ENCODE peak calls at places on chromosomes 12 and 14, in four cellular contexts. R, X, M and Q are unnamed samples.

GRCh38 chr12:28130625-28131598 is 59.3 kb upstream of the CCDC91 start:
- DNase-seq in R (no peak), X (peak), M (peak), Q (peak)

GRCh38 chr12:58918475-58918874 is 1.8 kb downstream of the LRIG3 start:
- DNase-seq in R (peak), X (peak), M (no peak), Q (no peak)

GRCh38 chr12:69392146-69392928 is 32.8 kb downstream of the YEATS4 start:
- DNase-seq in R (no peak), X (no peak), M (peak), Q (no peak)

GRCh38 chr12:128920468-128920867 is 67.2 kb downstream of the GLT1D1 start:
- DNase-seq in R (no peak), X (peak), M (peak), Q (peak)

GRCh38 chr12:64674367-64674922 is 64.2 kb downstream of the RASSF3 start:
- DNase-seq in R (no peak), X (no peak), M (no peak), Q (no peak)

GRCh38 chr14:102508410-102508773 is 1.2 kb downstream of the ANKRD9 start:
- DNase-seq in R (no peak), X (no peak), M (no peak), Q (no peak)

GRCh38 chr12:98592825-98593322 is 612 bp upstream of the SLC25A3 start:
- DNase-seq in R (peak), X (no peak), M (no peak), Q (peak)

GRCh38 chr12:3311491-3312103 is 179.4 kb upstream of the PRMT8 start:
- DNase-seq in R (no peak), X (no peak), M (no peak), Q (no peak)

GRCh38 chr12:22904485-22904884 is 279.5 kb downstream of the ETNK1 start:
- DNase-seq in R (no peak), X (no peak), M (no peak), Q (no peak)

GRCh38 chr12:46946137-46946536 is 120.3 kb upstream of the SLC38A4 start:
- DNase-seq in R (no peak), X (no peak), M (peak), Q (peak)

GRCh38 chr12:49623142-49623899 is at the start of gene PRPF40B:
- DNase-seq in R (peak), X (peak), M (peak), Q (peak)

GRCh38 chr12:65943388-65944137 is 119.3 kb downstream of the HMGA2 start:
- DNase-seq in R (no peak), X (no peak), M (peak), Q (no peak)

GRCh38 chr14:75615200-75615599 is 36.8 kb downstream of the FLVCR2 start:
- DNase-seq in R (no peak), X (no peak), M (no peak), Q (no peak)

GRCh38 chr14:91252901-91253794 is 8.6 kb upstream of the GPR68 start:
- DNase-seq in R (peak), X (no peak), M (no peak), Q (no peak)

GRCh38 chr14:50667491-50668007 is 557 bp downstream of the SAV1 start:
- DNase-seq in R (peak), X (no peak), M (no peak), Q (no peak)

GRCh38 chr12:69523433-69524330 is 53.5 kb downstream of the FRS2 start:
- DNase-seq in R (no peak), X (no peak), M (no peak), Q (no peak)

GRCh38 chr14:24289649-24290283 is 9.8 kb downstream of the DHRS1 start:
- DNase-seq in R (no peak), X (no peak), M (no peak), Q (no peak)

GRCh38 chr14:89429206-89430091 is 12.4 kb upstream of the FOXN3 start:
- DNase-seq in R (peak), X (peak), M (no peak), Q (peak)

GRCh38 chr12:26204612-26205289 is 9.4 kb downstream of the SSPN start:
- DNase-seq in R (no peak), X (no peak), M (no peak), Q (no peak)

GRCh38 chr12:6229823-6230222 is 29.6 kb downstream of the CD9 start:
- DNase-seq in R (peak), X (peak), M (peak), Q (peak)

GRCh38 chr12:30145351-30146017 is 361.7 kb upstream of the TMTC1 start:
- DNase-seq in R (no peak), X (no peak), M (no peak), Q (no peak)

GRCh38 chr12:79934309-79935020 is 432 bp downstream of the PPP1R12A start:
- DNase-seq in R (peak), X (peak), M (peak), Q (peak)

GRCh38 chr12:10086387-10086786 is 12.4 kb downstream of the CLEC1A start:
- DNase-seq in R (no peak), X (no peak), M (no peak), Q (no peak)

GRCh38 chr12:9648701-9649531 is 20.6 kb upstream of the CLEC2D start:
- DNase-seq in R (no peak), X (no peak), M (no peak), Q (no peak)

GRCh38 chr12:60529723-60530122 is 933.9 kb downstream of the SLC16A7 start:
- DNase-seq in R (no peak), X (no peak), M (no peak), Q (no peak)

GRCh38 chr14:34665785-34666425 is 36.0 kb upstream of the SNX6 start:
- DNase-seq in R (peak), X (no peak), M (peak), Q (peak)

GRCh38 chr14:91424813-91425719 is 7.4 kb upstream of the CCDC88C start:
- DNase-seq in R (no peak), X (no peak), M (no peak), Q (no peak)

GRCh38 chr14:106207316-106207715 is 680.9 kb downstream of the TMEM121 start:
- DNase-seq in R (no peak), X (no peak), M (no peak), Q (no peak)

GRCh38 chr12:95784286-95784685 is 6.3 kb downstream of the NTN4 start:
- DNase-seq in R (no peak), X (no peak), M (peak), Q (peak)